ENCODE peak calls at places on chromosomes 1 and 21, in six cellular contexts. B, N, A, S, R and M are unnamed samples.

GRCh38 chr1:29271724-29272123 is 35.4 kb downstream of the PTPRU start:
- DNase-seq in B (no peak), N (peak), A (peak), S (no peak), R (peak), M (peak)

GRCh38 chr1:244211559-244211944 is 160.5 kb downstream of the ZBTB18 start:
- DNase-seq in B (no peak), N (no peak), A (peak), S (no peak), R (no peak), M (peak)

GRCh38 chr21:41616063-41616591 is 108.2 kb upstream of the TMPRSS2 start:
- DNase-seq in B (no peak), N (no peak), A (peak), S (no peak), R (no peak), M (peak)

GRCh38 chr1:24540906-24541710 is 14.8 kb upstream of the NCMAP start:
- DNase-seq in B (no peak), N (no peak), A (peak), S (no peak), R (no peak), M (peak)

GRCh38 chr21:37917612-37918011 is 1.4 kb upstream of the KCNJ6 start:
- DNase-seq in B (no peak), N (no peak), A (peak), S (no peak), R (no peak), M (peak)

GRCh38 chr1:43071241-43071640 is 100.8 kb downstream of the EBNA1BP2 start:
- DNase-seq in B (no peak), N (no peak), A (no peak), S (no peak), R (no peak), M (no peak)

GRCh38 chr1:7781923-7782495 is 2.1 kb upstream of the PER3 start:
- DNase-seq in B (no peak), N (no peak), A (no peak), S (no peak), R (no peak), M (no peak)

GRCh38 chr1:2403273-2403672 is 9.1 kb downstream of the PEX10 start:
- DNase-seq in B (no peak), N (no peak), A (no peak), S (no peak), R (no peak), M (no peak)

GRCh38 chr1:64497484-64497883 is 27.6 kb downstream of the CACHD1 start:
- DNase-seq in B (no peak), N (no peak), A (peak), S (no peak), R (no peak), M (peak)